ENCODE peak calls at places on chromosomes 3 and 15, in five cellular contexts. D is spleen, V is PC-9, K is heart left ventricle, C is Panc1. W is an unnamed sample.

GRCh38 chr15:85318048-85318731 is 62.2 kb upstream of the AKAP13 start:
- DNase-seq in D (no peak), V (peak), K (peak), C (no peak), W (no peak)

GRCh38 chr3:165874663-165875489 is 37.7 kb upstream of the BCHE start:
- DNase-seq in D (no peak), V (peak), K (no peak), C (no peak), W (peak)

GRCh38 chr3:175606650-175607318 is 747.6 kb downstream of the NAALADL2 start:
- DNase-seq in D (no peak), V (no peak), K (no peak), C (no peak), W (no peak)

GRCh38 chr3:151976211-151977050 is 103.0 kb downstream of the SUCNR1 start:
- DNase-seq in D (no peak), V (peak), K (no peak), C (peak), W (no peak)

GRCh38 chr15:51076898-51077564 is 17.7 kb downstream of the TNFAIP8L3 start:
- DNase-seq in D (peak), V (no peak), K (peak), C (no peak), W (peak)

GRCh38 chr15:44194397-44195150 is 497 bp downstream of the FRMD5 start:
- DNase-seq in D (peak), V (peak), K (no peak), C (peak), W (peak)

GRCh38 chr3:121574449-121574848 is 6.7 kb downstream of the ARGFX start:
- DNase-seq in D (no peak), V (peak), K (no peak), C (no peak), W (no peak)

GRCh38 chr15:50676799-50677483 is 9.7 kb downstream of the TRPM7 start:
- DNase-seq in D (no peak), V (no peak), K (no peak), C (no peak), W (no peak)

GRCh38 chr3:41888368-41889076 is 73.4 kb downstream of the ULK4 start:
- DNase-seq in D (no peak), V (no peak), K (no peak), C (no peak), W (no peak)

GRCh38 chr3:16061491-16061890 is 113.0 kb upstream of the GALNT15 start:
- DNase-seq in D (no peak), V (no peak), K (no peak), C (no peak), W (no peak)

GRCh38 chr3:16059081-16059537 is 115.4 kb upstream of the GALNT15 start:
- DNase-seq in D (no peak), V (no peak), K (no peak), C (no peak), W (no peak)

GRCh38 chr3:16059700-16060357 is 114.7 kb upstream of the GALNT15 start:
- DNase-seq in D (no peak), V (no peak), K (no peak), C (no peak), W (no peak)

GRCh38 chr3:16060358-16060852 is 114.1 kb upstream of the GALNT15 start:
- DNase-seq in D (no peak), V (peak), K (no peak), C (peak), W (peak)

GRCh38 chr3:16060945-16061344 is 113.5 kb upstream of the GALNT15 start:
- DNase-seq in D (no peak), V (peak), K (no peak), C (no peak), W (no peak)
- TF ChIP-seq CTCF in D (no peak), V (no peak), K (no peak), C (no peak), W (no peak)

GRCh38 chr15:74041777-74042435 is 40.4 kb downstream of the GOLGA6A start:
- DNase-seq in D (no peak), V (no peak), K (no peak), C (no peak), W (no peak)
- H3K27ac ChIP-seq in D (peak), V (no peak), K (peak), C (no peak), W (no peak)

GRCh38 chr15:79028411-79028964 is 62.1 kb downstream of the RASGRF1 start:
- DNase-seq in D (no peak), V (no peak), K (no peak), C (peak), W (peak)
- TF ChIP-seq CTCF in D (peak), V (peak), K (peak), C (peak), W (peak)

GRCh38 chr15:78811825-78812183 is 540 bp upstream of the ADAMTS7 start:
- DNase-seq in D (no peak), V (no peak), K (peak), C (no peak), W (peak)
- H3K27ac ChIP-seq in D (peak), V (no peak), K (peak), C (no peak), W (peak)

GRCh38 chr15:68819451-68820204 is 1.1 kb downstream of the ANP32A start:
- DNase-seq in D (peak), V (no peak), K (peak), C (no peak), W (peak)
- TF ChIP-seq CTCF in D (no peak), V (no peak), K (no peak), C (no peak), W (no peak)

GRCh38 chr3:189300345-189300744 is 128.6 kb downstream of the TPRG1 start:
- DNase-seq in D (no peak), V (no peak), K (no peak), C (no peak), W (no peak)

GRCh38 chr3:189304465-189305341 is 132.9 kb downstream of the TPRG1 start:
- DNase-seq in D (no peak), V (peak), K (no peak), C (peak), W (no peak)

GRCh38 chr3:189305412-189305811 is 133.6 kb downstream of the TPRG1 start:
- DNase-seq in D (no peak), V (no peak), K (no peak), C (no peak), W (no peak)

GRCh38 chr3:189301479-189301878 is 129.7 kb downstream of the TPRG1 start:
- DNase-seq in D (no peak), V (no peak), K (no peak), C (no peak), W (no peak)

GRCh38 chr3:189303584-189303983 is 131.8 kb downstream of the TPRG1 start:
- DNase-seq in D (no peak), V (peak), K (no peak), C (no peak), W (no peak)
- H3K27ac ChIP-seq in D (no peak), V (peak), K (no peak), C (peak), W (no peak)

GRCh38 chr3:171874879-171875278 is 31.7 kb downstream of the TMEM212 start:
- DNase-seq in D (no peak), V (no peak), K (no peak), C (no peak), W (no peak)
- TF ChIP-seq CTCF in D (no peak), V (no peak), K (no peak), C (no peak), W (no peak)

DNA sequence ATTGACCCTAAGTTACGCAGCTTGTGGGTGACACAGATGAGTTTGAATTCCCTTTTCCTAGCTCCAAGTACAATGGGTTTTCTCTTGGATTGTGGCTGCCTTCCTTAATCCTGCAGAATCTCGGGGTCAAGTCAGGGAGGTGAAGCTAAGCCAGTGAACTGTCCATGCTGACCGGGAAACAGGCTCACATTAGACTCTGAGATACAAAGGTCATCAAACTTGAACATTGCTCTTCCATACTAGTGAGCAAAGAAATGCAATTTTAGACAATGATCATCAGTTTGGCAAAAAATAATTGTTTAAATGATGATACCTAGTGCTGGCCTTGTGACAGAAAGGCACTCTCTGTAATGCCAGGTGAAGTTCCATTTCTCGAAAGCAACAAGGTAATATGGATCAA is 31.6 kb downstream of the SLC6A1 start:
- DNase-seq in D (no peak), V (no peak), K (no peak), C (no peak), W (no peak)
- H3K27ac ChIP-seq in D (no peak), V (no peak), K (no peak), C (no peak), W (no peak)

GRCh38 chr3:77814845-77815244 is 774.9 kb downstream of the ROBO2 start:
- DNase-seq in D (no peak), V (no peak), K (no peak), C (no peak), W (no peak)

GRCh38 chr3:77815467-77815866 is 775.6 kb downstream of the ROBO2 start:
- DNase-seq in D (no peak), V (no peak), K (no peak), C (no peak), W (no peak)

GRCh38 chr3:77816470-77816869 is 776.6 kb downstream of the ROBO2 start:
- DNase-seq in D (no peak), V (no peak), K (no peak), C (no peak), W (no peak)
- TF ChIP-seq CTCF in D (no peak), V (no peak), K (no peak), C (no peak), W (no peak)

DNA sequence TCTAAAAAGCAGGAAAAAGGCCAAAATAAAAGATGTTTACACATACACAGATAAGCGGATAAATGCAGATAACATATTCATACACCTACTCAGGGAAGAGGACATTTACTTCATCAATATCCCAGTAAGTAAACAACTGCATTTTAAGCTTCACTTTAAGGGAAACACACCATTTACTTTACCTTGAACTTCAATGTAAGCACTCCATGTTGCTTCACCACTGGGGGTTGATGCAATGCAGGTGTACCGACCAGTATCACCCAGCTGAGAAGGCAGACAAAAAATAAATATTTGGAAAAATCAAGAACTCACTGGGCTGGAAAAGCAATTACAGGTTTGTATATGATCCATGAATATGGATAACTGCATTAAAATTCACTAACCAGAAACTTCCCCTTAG is 1099.5 kb downstream of the ROBO1 start:
- DNase-seq in D (no peak), V (no peak), K (no peak), C (no peak), W (no peak)
- H3K27ac ChIP-seq in D (no peak), V (no peak), K (no peak), C (no peak), W (no peak)

W was measured in kidney.